ENCODE peak calls at places on chromosome 22, in seven cellular contexts. One of them, this sample, is unnamed.
A peak's percentile ranks its signal among the peaks of the same experiment; 100 is the strongest.

GRCh38 chr22:39510529-39511149 is 8.5 kb downstream of the MIEF1 start:
- DNase-seq in uterus: no peak
- DNase-seq in heart left ventricle: no peak
- DNase-seq in Peyer's patch: no peak
- DNase-seq in body of pancreas: no peak
- DNase-seq in ovary: no peak
- DNase-seq in adrenal gland: no peak
- DNase-seq in this sample: no peak

GRCh38 chr22:19277785-19278184 is 13.7 kb downstream of the CLTCL1 start:
- DNase-seq in uterus: no peak
- DNase-seq in heart left ventricle: no peak
- DNase-seq in Peyer's patch: no peak
- DNase-seq in body of pancreas: no peak
- DNase-seq in ovary: no peak
- DNase-seq in adrenal gland: no peak
- DNase-seq in this sample: no peak

GRCh38 chr22:37162221-37163095 is 12.7 kb upstream of the IL2RB start:
- DNase-seq in uterus: no peak
- DNase-seq in heart left ventricle: peak; percentile 33
- DNase-seq in Peyer's patch: peak; percentile 71
- DNase-seq in body of pancreas: no peak
- DNase-seq in ovary: no peak
- DNase-seq in adrenal gland: no peak
- DNase-seq in this sample: no peak

GRCh38 chr22:49406879-49407587 is 420.6 kb downstream of the BRD1 start:
- DNase-seq in uterus: no peak
- DNase-seq in heart left ventricle: no peak
- DNase-seq in Peyer's patch: no peak
- DNase-seq in body of pancreas: no peak
- DNase-seq in ovary: no peak
- DNase-seq in adrenal gland: no peak
- DNase-seq in this sample: no peak

GRCh38 chr22:39101226-39101625 is 4.2 kb downstream of the APOBEC3H start:
- DNase-seq in uterus: no peak
- DNase-seq in heart left ventricle: no peak
- DNase-seq in Peyer's patch: no peak
- DNase-seq in body of pancreas: no peak
- DNase-seq in ovary: no peak
- DNase-seq in adrenal gland: no peak
- DNase-seq in this sample: no peak

GRCh38 chr22:26800858-26801257 is 143.5 kb downstream of the MIAT start:
- DNase-seq in uterus: no peak
- DNase-seq in heart left ventricle: no peak
- DNase-seq in Peyer's patch: no peak
- DNase-seq in body of pancreas: no peak
- DNase-seq in ovary: no peak
- DNase-seq in adrenal gland: no peak
- DNase-seq in this sample: no peak

GRCh38 chr22:31127181-31127772 is 4.5 kb downstream of the INPP5J start:
- DNase-seq in uterus: no peak
- DNase-seq in heart left ventricle: no peak
- DNase-seq in Peyer's patch: no peak
- DNase-seq in body of pancreas: no peak
- DNase-seq in ovary: no peak
- DNase-seq in adrenal gland: no peak
- DNase-seq in this sample: no peak

GRCh38 chr22:36323855-36324331 is 63.9 kb downstream of the MYH9 start:
- DNase-seq in uterus: peak; percentile 68
- DNase-seq in heart left ventricle: peak; percentile 82
- DNase-seq in Peyer's patch: no peak
- DNase-seq in body of pancreas: no peak
- DNase-seq in ovary: no peak
- DNase-seq in adrenal gland: no peak
- DNase-seq in this sample: no peak

GRCh38 chr22:50670914-50671538 is 1.6 kb upstream of the SHANK3 start:
- DNase-seq in uterus: no peak
- DNase-seq in heart left ventricle: no peak
- DNase-seq in Peyer's patch: no peak
- DNase-seq in body of pancreas: no peak
- DNase-seq in ovary: no peak
- DNase-seq in adrenal gland: no peak
- DNase-seq in this sample: no peak

GRCh38 chr22:31230871-31231621 is 18.9 kb downstream of the LIMK2 start:
- DNase-seq in uterus: no peak
- DNase-seq in heart left ventricle: no peak
- DNase-seq in Peyer's patch: peak; percentile 46
- DNase-seq in body of pancreas: peak; percentile 74
- DNase-seq in ovary: peak; percentile 33
- DNase-seq in adrenal gland: peak; percentile 73
- DNase-seq in this sample: peak; percentile 38

GRCh38 chr22:19984201-19984753 is 32.3 kb downstream of the ARVCF start:
- DNase-seq in uterus: peak; percentile 59
- DNase-seq in heart left ventricle: peak; percentile 63
- DNase-seq in Peyer's patch: no peak
- DNase-seq in body of pancreas: no peak
- DNase-seq in ovary: no peak
- DNase-seq in adrenal gland: peak; percentile 77
- DNase-seq in this sample: no peak

GRCh38 chr22:49299821-49300231 is 527.8 kb downstream of the BRD1 start:
- DNase-seq in uterus: no peak
- DNase-seq in heart left ventricle: peak; percentile 30
- DNase-seq in Peyer's patch: peak; percentile 9
- DNase-seq in body of pancreas: peak; percentile 6
- DNase-seq in ovary: no peak
- DNase-seq in adrenal gland: peak; percentile 12
- DNase-seq in this sample: no peak

GRCh38 chr22:35705141-35705540 is 12.5 kb upstream of the APOL5 start:
- DNase-seq in uterus: no peak
- DNase-seq in heart left ventricle: no peak
- DNase-seq in Peyer's patch: no peak
- DNase-seq in body of pancreas: no peak
- DNase-seq in ovary: no peak
- DNase-seq in adrenal gland: no peak
- DNase-seq in this sample: no peak

GRCh38 chr22:38923463-38924196 is 33.8 kb upstream of the APOBEC3A start:
- DNase-seq in uterus: peak; percentile 78
- DNase-seq in heart left ventricle: peak; percentile 77
- DNase-seq in Peyer's patch: no peak
- DNase-seq in body of pancreas: peak; percentile 78
- DNase-seq in ovary: peak; percentile 84
- DNase-seq in adrenal gland: peak; percentile 90
- DNase-seq in this sample: no peak

GRCh38 chr22:33050614-33051230 is 7.5 kb downstream of the SYN3 start:
- DNase-seq in uterus: no peak
- DNase-seq in heart left ventricle: no peak
- DNase-seq in Peyer's patch: no peak
- DNase-seq in body of pancreas: no peak
- DNase-seq in ovary: no peak
- DNase-seq in adrenal gland: no peak
- DNase-seq in this sample: no peak
- H3K27ac ChIP-seq in uterus: no peak overlapping the region
- H3K27ac ChIP-seq in heart left ventricle: no peak overlapping the region
- H3K27ac ChIP-seq in Peyer's patch: no peak overlapping the region
- H3K27ac ChIP-seq in body of pancreas: no peak overlapping the region
- H3K27ac ChIP-seq in ovary: no peak overlapping the region
- H3K27ac ChIP-seq in adrenal gland: no peak overlapping the region
- H3K27ac ChIP-seq in this sample: no peak overlapping the region

GRCh38 chr22:32801436-32802290 is at the start of gene TIMP3:
- DNase-seq in uterus: peak; percentile 94
- DNase-seq in heart left ventricle: peak; percentile 94
- DNase-seq in Peyer's patch: peak; percentile 38
- DNase-seq in body of pancreas: peak; percentile 50
- DNase-seq in ovary: peak; percentile 72
- DNase-seq in adrenal gland: peak; percentile 83
- DNase-seq in this sample: peak; percentile 94
- TF ChIP-seq POLR2A in uterus: peak; percentile 99
- TF ChIP-seq POLR2A in heart left ventricle: peak; percentile 100
- TF ChIP-seq POLR2A in Peyer's patch: peak; percentile 61
- TF ChIP-seq POLR2A in body of pancreas: peak; percentile 69
- TF ChIP-seq POLR2A in ovary: peak; percentile 86
- TF ChIP-seq POLR2A in adrenal gland: peak; percentile 97
- TF ChIP-seq POLR2A in this sample: peak; percentile 99

DNA sequence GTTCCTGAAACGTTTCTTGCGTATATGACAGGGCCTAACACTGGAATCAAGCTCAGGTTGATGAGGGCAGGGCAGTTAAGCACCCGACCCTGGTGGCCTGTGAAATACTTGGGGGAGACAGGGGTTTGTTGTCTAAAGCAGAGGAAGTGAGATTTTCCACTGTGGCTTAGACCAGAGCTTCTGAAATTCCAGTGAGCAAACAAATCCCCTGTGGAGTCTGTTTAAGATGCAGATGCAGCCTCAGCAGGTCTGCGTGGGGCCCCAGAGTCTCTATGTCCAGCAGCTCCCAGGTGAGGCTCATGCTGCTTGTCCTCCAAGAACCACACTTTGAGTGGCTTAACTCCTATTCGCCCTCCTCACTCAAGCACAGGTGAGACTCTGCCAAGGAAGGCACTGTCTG is 39.1 kb upstream of the PRAME start:
- DNase-seq in uterus: no peak
- DNase-seq in heart left ventricle: no peak
- DNase-seq in Peyer's patch: no peak
- DNase-seq in body of pancreas: no peak
- DNase-seq in ovary: no peak
- DNase-seq in adrenal gland: no peak
- DNase-seq in this sample: no peak
- H3K4me3 ChIP-seq in uterus: no peak overlapping the region
- H3K4me3 ChIP-seq in heart left ventricle: no peak overlapping the region
- H3K4me3 ChIP-seq in Peyer's patch: no peak overlapping the region
- H3K4me3 ChIP-seq in body of pancreas: no peak overlapping the region
- H3K4me3 ChIP-seq in ovary: no peak overlapping the region
- H3K4me3 ChIP-seq in adrenal gland: no peak overlapping the region
- H3K4me3 ChIP-seq in this sample: no peak overlapping the region

GRCh38 chr22:47681766-47682165 is 919.3 kb downstream of the TBC1D22A start:
- DNase-seq in uterus: no peak
- DNase-seq in heart left ventricle: no peak
- DNase-seq in Peyer's patch: no peak
- DNase-seq in body of pancreas: no peak
- DNase-seq in ovary: no peak
- DNase-seq in adrenal gland: no peak
- DNase-seq in this sample: no peak
- H3K27ac ChIP-seq in uterus: no peak overlapping the region
- H3K27ac ChIP-seq in heart left ventricle: no peak overlapping the region
- H3K27ac ChIP-seq in Peyer's patch: no peak overlapping the region
- H3K27ac ChIP-seq in body of pancreas: no peak overlapping the region
- H3K27ac ChIP-seq in ovary: no peak overlapping the region
- H3K27ac ChIP-seq in adrenal gland: no peak overlapping the region
- H3K27ac ChIP-seq in this sample: no peak overlapping the region

GRCh38 chr22:41524283-41524682 is 20.0 kb downstream of the POLR3H start:
- DNase-seq in uterus: peak; percentile 80
- DNase-seq in heart left ventricle: peak; percentile 70
- DNase-seq in Peyer's patch: peak; percentile 35
- DNase-seq in body of pancreas: peak; percentile 73
- DNase-seq in ovary: peak; percentile 86
- DNase-seq in adrenal gland: peak; percentile 87
- DNase-seq in this sample: peak; percentile 90
- TF ChIP-seq POLR2A in uterus: no peak
- TF ChIP-seq POLR2A in heart left ventricle: no peak
- TF ChIP-seq POLR2A in Peyer's patch: no peak
- TF ChIP-seq POLR2A in body of pancreas: no peak
- TF ChIP-seq POLR2A in ovary: no peak
- TF ChIP-seq POLR2A in adrenal gland: no peak
- TF ChIP-seq POLR2A in this sample: peak; percentile 5

DNA sequence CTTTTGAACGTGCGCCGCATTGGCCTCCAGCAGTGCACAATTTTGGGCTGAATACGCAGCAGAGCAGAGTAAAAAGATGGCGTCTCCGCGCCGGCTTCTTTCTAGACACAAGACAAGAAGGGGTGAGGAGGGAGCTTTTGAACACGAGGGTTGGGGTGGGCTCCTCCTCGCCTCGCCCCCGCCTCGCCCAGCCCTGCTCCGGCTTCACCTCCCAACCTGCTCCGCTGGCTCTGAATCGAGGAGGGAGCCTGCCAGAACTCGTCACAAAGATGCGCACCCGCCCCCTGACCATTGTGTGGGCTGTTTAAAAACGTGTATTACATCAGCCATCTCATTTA is 119.0 kb downstream of the MPPED1 start:
- DNase-seq in uterus: no peak
- DNase-seq in heart left ventricle: no peak
- DNase-seq in Peyer's patch: no peak
- DNase-seq in body of pancreas: no peak
- DNase-seq in ovary: no peak
- DNase-seq in adrenal gland: no peak
- DNase-seq in this sample: no peak
- H3K4me3 ChIP-seq in uterus: no peak overlapping the region
- H3K4me3 ChIP-seq in heart left ventricle: no peak overlapping the region
- H3K4me3 ChIP-seq in Peyer's patch: no peak overlapping the region
- H3K4me3 ChIP-seq in body of pancreas: no peak overlapping the region
- H3K4me3 ChIP-seq in ovary: no peak overlapping the region
- H3K4me3 ChIP-seq in adrenal gland: no peak overlapping the region
- H3K4me3 ChIP-seq in this sample: no peak overlapping the region

GRCh38 chr22:46244771-46245170 is 5.3 kb downstream of the CDPF1 start:
- DNase-seq in uterus: no peak
- DNase-seq in heart left ventricle: no peak
- DNase-seq in Peyer's patch: no peak
- DNase-seq in body of pancreas: no peak
- DNase-seq in ovary: no peak
- DNase-seq in adrenal gland: no peak
- DNase-seq in this sample: no peak

GRCh38 chr22:46247443-46247975 is 2.6 kb downstream of the CDPF1 start:
- DNase-seq in uterus: no peak
- DNase-seq in heart left ventricle: no peak
- DNase-seq in Peyer's patch: no peak
- DNase-seq in body of pancreas: no peak
- DNase-seq in ovary: no peak
- DNase-seq in adrenal gland: no peak
- DNase-seq in this sample: no peak

GRCh38 chr22:46242023-46242422 is 8.1 kb downstream of the CDPF1 start:
- DNase-seq in uterus: no peak
- DNase-seq in heart left ventricle: no peak
- DNase-seq in Peyer's patch: no peak
- DNase-seq in body of pancreas: no peak
- DNase-seq in ovary: no peak
- DNase-seq in adrenal gland: no peak
- DNase-seq in this sample: no peak

GRCh38 chr22:46246178-46246577 is 3.9 kb downstream of the CDPF1 start:
- DNase-seq in uterus: no peak
- DNase-seq in heart left ventricle: no peak
- DNase-seq in Peyer's patch: no peak
- DNase-seq in body of pancreas: no peak
- DNase-seq in ovary: no peak
- DNase-seq in adrenal gland: no peak
- DNase-seq in this sample: no peak

GRCh38 chr22:46245515-46245914 is 4.6 kb downstream of the CDPF1 start:
- DNase-seq in uterus: no peak
- DNase-seq in heart left ventricle: peak; percentile 78
- DNase-seq in Peyer's patch: no peak
- DNase-seq in body of pancreas: no peak
- DNase-seq in ovary: no peak
- DNase-seq in adrenal gland: peak; percentile 60
- DNase-seq in this sample: peak; percentile 74
- H3K27ac ChIP-seq in uterus: no peak overlapping the region
- H3K27ac ChIP-seq in heart left ventricle: peak overlapping the region; percentile 70
- H3K27ac ChIP-seq in Peyer's patch: no peak overlapping the region
- H3K27ac ChIP-seq in body of pancreas: no peak overlapping the region
- H3K27ac ChIP-seq in ovary: no peak overlapping the region
- H3K27ac ChIP-seq in adrenal gland: no peak overlapping the region
- H3K27ac ChIP-seq in this sample: peak overlapping the region; percentile 29